ENCODE peak calls at places on chromosome 4, in four cellular contexts. One of them, this sample, is unnamed.
A peak's percentile ranks its signal among the peaks of the same experiment; 100 is the strongest.

GRCh38 chr4:29289118-29289517 is 1431.1 kb upstream of the PCDH7 start:
- DNase-seq in K562: no peak
- DNase-seq in HCT116: no peak
- DNase-seq in HepG2: no peak
- DNase-seq in this sample: no peak

GRCh38 chr4:90159193-90159592 is 32.0 kb downstream of the CCSER1 start:
- DNase-seq in K562: no peak
- DNase-seq in HepG2: no peak
- DNase-seq in HCT116: no peak
- DNase-seq in this sample: no peak

GRCh38 chr4:38925492-38926418 is 58.1 kb downstream of the FAM114A1 start:
- DNase-seq in K562: no peak
- DNase-seq in HepG2: no peak
- DNase-seq in HCT116: no peak
- DNase-seq in this sample: no peak

GRCh38 chr4:165686756-165687155 is 186.3 kb upstream of the TLL1 start:
- DNase-seq in K562: no peak
- DNase-seq in HCT116: no peak
- DNase-seq in HepG2: no peak
- DNase-seq in this sample: no peak

GRCh38 chr4:17898553-17898952 is 87.8 kb downstream of the NCAPG start:
- DNase-seq in HCT116: no peak
- DNase-seq in K562: no peak
- DNase-seq in HepG2: no peak
- DNase-seq in this sample: no peak

GRCh38 chr4:109912706-109913621 is at the start of gene EGF:
- DNase-seq in K562: peak; percentile 29
- DNase-seq in HepG2: no peak
- DNase-seq in HCT116: no peak
- DNase-seq in this sample: no peak

GRCh38 chr4:89110986-89111832 is at the start of gene TIGD2:
- DNase-seq in K562: peak; percentile 95
- DNase-seq in HepG2: peak; percentile 69
- DNase-seq in HCT116: peak; percentile 71
- DNase-seq in this sample: peak; percentile 25

GRCh38 chr4:94577136-94577535 is 125.4 kb downstream of the PDLIM5 start:
- DNase-seq in HepG2: no peak
- DNase-seq in HCT116: no peak
- DNase-seq in K562: no peak
- DNase-seq in this sample: no peak

GRCh38 chr4:75248770-75249467 is 265.3 kb downstream of the RCHY1 start:
- DNase-seq in HCT116: no peak
- DNase-seq in HepG2: no peak
- DNase-seq in K562: no peak
- DNase-seq in this sample: no peak

GRCh38 chr4:11633435-11633834 is 204.7 kb upstream of the HS3ST1 start:
- DNase-seq in K562: no peak
- DNase-seq in HepG2: no peak
- DNase-seq in HCT116: no peak
- DNase-seq in this sample: no peak

GRCh38 chr4:156931267-156931666 is 40.3 kb downstream of the PDGFC start:
- DNase-seq in HepG2: peak; percentile 70
- DNase-seq in K562: no peak
- DNase-seq in HCT116: peak; percentile 95
- DNase-seq in this sample: no peak

GRCh38 chr4:78293841-78294301 is 236.7 kb downstream of the FRAS1 start:
- DNase-seq in HCT116: no peak
- DNase-seq in K562: no peak
- DNase-seq in HepG2: no peak
- DNase-seq in this sample: no peak

GRCh38 chr4:103111598-103111997 is 12.0 kb upstream of the BDH2 start:
- DNase-seq in K562: no peak
- DNase-seq in HepG2: no peak
- DNase-seq in HCT116: no peak
- DNase-seq in this sample: no peak

GRCh38 chr4:153519677-153520076 is 53.5 kb downstream of the TMEM131L start:
- DNase-seq in K562: no peak
- DNase-seq in HCT116: no peak
- DNase-seq in HepG2: no peak
- DNase-seq in this sample: no peak

GRCh38 chr4:98662619-98663225 is 4.3 kb upstream of the TSPAN5 start:
- DNase-seq in K562: no peak
- DNase-seq in HCT116: no peak
- DNase-seq in HepG2: no peak
- DNase-seq in this sample: no peak

GRCh38 chr4:158998624-158999023 is 104.3 kb upstream of the RAPGEF2 start:
- DNase-seq in HCT116: peak; percentile 21
- DNase-seq in HepG2: no peak
- DNase-seq in K562: no peak
- DNase-seq in this sample: no peak

GRCh38 chr4:128812360-128812958 is 3.0 kb downstream of the JADE1 start:
- DNase-seq in HCT116: peak; percentile 19
- DNase-seq in K562: peak; percentile 71
- DNase-seq in HepG2: peak; percentile 76
- DNase-seq in this sample: no peak

GRCh38 chr4:73870260-73870659 is 1.1 kb downstream of the CXCL1 start:
- DNase-seq in HCT116: no peak
- DNase-seq in K562: no peak
- DNase-seq in HepG2: no peak
- DNase-seq in this sample: no peak

GRCh38 chr4:164531336-164531735 is 222.6 kb upstream of the SMIM31 start:
- DNase-seq in HepG2: no peak
- DNase-seq in HCT116: no peak
- DNase-seq in K562: no peak
- DNase-seq in this sample: no peak

GRCh38 chr4:10063544-10064300 is 42.4 kb upstream of the SLC2A9 start:
- DNase-seq in K562: no peak
- DNase-seq in HCT116: peak; percentile 13
- DNase-seq in HepG2: peak; percentile 67
- DNase-seq in this sample: no peak
- TF ChIP-seq POLR2AphosphoS5 in K562: no peak
- TF ChIP-seq POLR2AphosphoS5 in HCT116: no peak
- TF ChIP-seq POLR2AphosphoS5 in HepG2: no peak
- TF ChIP-seq POLR2AphosphoS5 in this sample: no peak

DNA sequence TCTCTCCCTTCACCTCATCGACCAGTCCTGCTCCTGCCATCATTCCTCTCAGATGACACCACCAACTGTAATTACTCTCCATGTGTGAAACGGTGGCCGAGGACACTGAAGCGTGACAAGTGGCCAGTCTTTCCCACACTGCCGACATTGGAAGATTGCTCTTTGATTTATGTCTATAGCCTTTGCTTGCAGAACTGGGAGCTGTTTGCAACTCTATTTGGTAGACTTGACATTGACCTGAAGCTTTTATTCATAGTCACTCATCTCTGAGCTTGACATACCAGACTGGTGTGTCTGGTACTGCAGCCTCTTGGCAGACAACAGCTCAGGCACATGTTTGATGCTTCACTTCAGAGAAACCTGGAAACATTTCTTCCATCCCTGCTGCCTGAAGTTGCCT is 121.8 kb upstream of the GALNT7 start:
- DNase-seq in HepG2: no peak
- DNase-seq in K562: no peak
- DNase-seq in HCT116: no peak
- DNase-seq in this sample: no peak
- TF ChIP-seq TCF7L2 in HepG2: no peak
- TF ChIP-seq TCF7L2 in K562: no peak
- TF ChIP-seq TCF7L2 in HCT116: no peak
- TF ChIP-seq TCF7L2 in this sample: no peak

GRCh38 chr4:185210102-185210981 is 944 bp downstream of the SNX25 start:
- DNase-seq in HepG2: peak; percentile 13
- DNase-seq in HCT116: no peak
- DNase-seq in K562: peak; percentile 55
- DNase-seq in this sample: no peak
- TF ChIP-seq POLR2AphosphoS5 in HepG2: no peak
- TF ChIP-seq POLR2AphosphoS5 in HCT116: no peak
- TF ChIP-seq POLR2AphosphoS5 in K562: no peak
- TF ChIP-seq POLR2AphosphoS5 in this sample: no peak

GRCh38 chr4:44629280-44629866 is 22.1 kb downstream of the YIPF7 start:
- DNase-seq in HCT116: peak; percentile 35
- DNase-seq in K562: peak; percentile 45
- DNase-seq in HepG2: peak; percentile 41
- DNase-seq in this sample: peak; percentile 17
- TF ChIP-seq TCF7L2 in HCT116: no peak
- TF ChIP-seq TCF7L2 in K562: no peak
- TF ChIP-seq TCF7L2 in HepG2: no peak
- TF ChIP-seq TCF7L2 in this sample: no peak

GRCh38 chr4:177447417-177448004 is 5.3 kb upstream of the AGA start:
- DNase-seq in K562: no peak
- DNase-seq in HepG2: no peak
- DNase-seq in HCT116: no peak
- DNase-seq in this sample: no peak

GRCh38 chr4:177446571-177446970 is 4.3 kb upstream of the AGA start:
- DNase-seq in HepG2: no peak
- DNase-seq in HCT116: no peak
- DNase-seq in K562: no peak
- DNase-seq in this sample: no peak

GRCh38 chr4:177442623-177443155 is 452 bp upstream of the AGA start:
- DNase-seq in K562: no peak
- DNase-seq in HepG2: peak; percentile 8
- DNase-seq in HCT116: no peak
- DNase-seq in this sample: peak; percentile 2

GRCh38 chr4:177441803-177442622 is at the start of gene AGA:
- DNase-seq in HepG2: peak; percentile 87
- DNase-seq in HCT116: peak; percentile 86
- DNase-seq in K562: peak; percentile 93
- DNase-seq in this sample: peak; percentile 65

DNA sequence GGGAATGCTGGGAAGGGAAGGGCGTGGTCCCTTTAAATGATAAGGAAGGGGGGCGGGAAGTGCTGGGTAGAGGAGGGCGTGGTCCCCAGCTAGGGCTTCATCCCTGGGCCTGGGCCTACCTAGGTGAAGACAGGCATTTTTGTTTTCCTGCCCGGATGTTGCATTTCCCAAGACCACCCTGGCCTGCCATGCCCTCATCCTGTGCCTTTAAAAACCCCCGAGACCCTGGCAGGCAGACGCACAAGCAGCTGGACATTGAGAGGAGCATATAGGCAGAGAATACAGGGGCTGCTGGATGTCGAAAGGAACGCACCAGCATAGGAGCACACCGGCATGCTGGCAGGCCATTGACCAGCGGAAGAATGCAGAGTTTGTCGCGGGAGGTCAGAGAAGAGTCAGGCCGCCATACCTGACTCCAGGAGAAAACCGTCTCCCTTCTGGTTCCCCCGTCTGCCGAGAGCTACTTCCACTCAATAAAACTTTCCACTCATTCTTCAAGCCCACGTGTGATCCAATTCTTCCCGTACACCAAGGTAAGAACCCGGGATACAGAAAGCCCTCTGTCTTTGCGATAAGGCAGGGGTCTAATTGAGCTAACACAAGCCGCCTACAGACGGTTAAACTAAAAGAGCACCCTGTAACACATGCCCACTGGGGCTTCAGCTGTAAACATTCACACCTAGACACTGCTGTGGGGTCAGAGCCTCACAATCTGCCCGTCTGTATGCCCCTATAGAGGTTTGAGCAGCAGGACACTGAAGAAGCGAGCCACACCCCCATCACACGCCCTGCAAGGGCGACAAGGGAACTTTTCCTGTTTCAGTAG is 2.9 kb upstream of the AGA start:
- DNase-seq in K562: no peak
- DNase-seq in HCT116: no peak
- DNase-seq in HepG2: no peak
- DNase-seq in this sample: no peak
- TF ChIP-seq POLR2AphosphoS5 in K562: no peak
- TF ChIP-seq POLR2AphosphoS5 in HCT116: no peak
- TF ChIP-seq POLR2AphosphoS5 in HepG2: no peak
- TF ChIP-seq POLR2AphosphoS5 in this sample: no peak

DNA sequence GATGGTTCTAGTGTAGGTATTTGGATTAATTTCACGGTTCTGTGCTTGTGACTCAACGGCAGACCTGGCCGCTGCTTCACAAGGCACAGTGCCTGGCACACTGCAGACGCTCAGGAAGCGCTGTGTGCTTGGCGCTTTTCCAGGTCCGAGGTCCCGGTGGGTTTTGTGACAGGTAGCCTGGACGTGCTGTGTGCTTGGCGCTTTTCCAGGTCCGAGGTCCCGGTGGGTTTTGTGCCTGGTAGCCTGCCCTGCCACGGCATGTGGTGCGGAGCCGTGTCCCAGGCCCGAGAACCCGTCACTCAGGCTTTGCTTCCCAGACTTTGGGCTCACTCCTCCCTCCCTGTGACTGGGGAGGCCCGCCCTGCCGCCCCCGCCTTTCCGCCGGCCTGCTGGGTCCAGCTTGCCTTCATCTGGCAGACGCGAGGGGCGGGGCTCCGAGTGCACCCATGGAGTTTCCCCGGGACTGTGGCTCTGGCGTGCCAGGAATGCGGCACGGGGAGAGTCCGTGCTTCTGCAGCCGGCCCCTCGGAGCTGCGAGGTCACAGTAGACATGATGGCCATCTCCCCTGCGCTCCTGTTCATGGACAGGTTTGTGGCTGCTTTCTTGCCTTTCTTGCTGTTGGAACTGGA is 44.2 kb downstream of the TBC1D14 start:
- DNase-seq in K562: peak; percentile 91
- DNase-seq in HCT116: peak; percentile 54
- DNase-seq in HepG2: no peak
- DNase-seq in this sample: no peak
- TF ChIP-seq TCF7L2 in K562: no peak
- TF ChIP-seq TCF7L2 in HCT116: peak; percentile 42
- TF ChIP-seq TCF7L2 in HepG2: no peak
- TF ChIP-seq TCF7L2 in this sample: no peak

DNA sequence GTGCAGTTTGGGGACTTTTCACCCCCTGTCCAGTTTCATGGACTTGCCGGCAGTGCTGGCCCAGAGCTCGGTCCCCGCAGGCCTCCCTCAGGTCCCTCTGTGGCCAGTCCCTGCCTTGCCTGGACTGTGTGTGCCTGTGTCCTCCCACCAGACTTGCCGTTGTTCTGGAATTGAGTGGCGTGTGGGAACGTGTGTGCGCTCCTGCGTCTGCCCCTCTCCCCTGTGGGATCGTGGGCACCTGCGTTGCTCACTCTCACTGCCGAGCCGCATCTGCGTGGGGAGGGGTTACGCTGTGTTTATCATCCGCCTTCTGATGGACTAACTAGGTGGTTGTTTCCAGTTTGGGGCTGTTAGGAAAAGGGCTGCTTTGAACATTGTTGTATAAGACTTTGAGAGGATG is 21.2 kb downstream of the PCGF3 start:
- DNase-seq in HepG2: no peak
- DNase-seq in K562: peak; percentile 28
- DNase-seq in HCT116: no peak
- DNase-seq in this sample: no peak
- TF ChIP-seq POLR2AphosphoS5 in HepG2: no peak
- TF ChIP-seq POLR2AphosphoS5 in K562: no peak
- TF ChIP-seq POLR2AphosphoS5 in HCT116: no peak
- TF ChIP-seq POLR2AphosphoS5 in this sample: no peak

This sample was measured in Panc1.